ENCODE peak calls at places on chromosomes 6 and 20, in four cellular contexts. O is suprapubic skin, Y is AG09319, A is NCI-H1417. E is an unnamed sample.

GRCh38 chr20:62860391-62860923 is 1.2 kb downstream of the TCFL5 start:
- DNase-seq in O (no peak), Y (no peak), A (peak; percentile 67), E (no peak)

GRCh38 chr20:19314619-19315018 is 102.2 kb downstream of the SLC24A3 start:
- DNase-seq in O (no peak), Y (no peak), A (no peak), E (no peak)

GRCh38 chr20:20888273-20888656 is 175.8 kb upstream of the RALGAPA2 start:
- DNase-seq in O (no peak), Y (no peak), A (no peak), E (no peak)

GRCh38 chr6:38136547-38136946 is 317.0 kb downstream of the ZFAND3 start:
- DNase-seq in O (no peak), Y (no peak), A (peak; percentile 23), E (no peak)

GRCh38 chr6:106608080-106608668 is 21.1 kb downstream of the RTN4IP1 start:
- DNase-seq in O (no peak), Y (no peak), A (peak; percentile 80), E (peak; percentile 51)

GRCh38 chr6:114432380-114432779 is 89.6 kb upstream of the HS3ST5 start:
- DNase-seq in O (no peak), Y (no peak), A (peak; percentile 67), E (no peak)

GRCh38 chr20:38153011-38153329 is 12.1 kb downstream of the TGM2 start:
- DNase-seq in O (no peak), Y (no peak), A (no peak), E (no peak)

GRCh38 chr6:56953597-56954388 is 1.1 kb upstream of the BEND6 start:
- DNase-seq in O (no peak), Y (no peak), A (peak; percentile 55), E (peak; percentile 29)

GRCh38 chr20:37352611-37352980 is 6.7 kb downstream of the SRC start:
- DNase-seq in O (no peak), Y (no peak), A (no peak), E (no peak)

GRCh38 chr6:169251371-169251802 is 2.3 kb downstream of the THBS2 start:
- DNase-seq in O (peak; percentile 49), Y (no peak), A (no peak), E (no peak)

GRCh38 chr20:38645980-38646858 is 44.6 kb downstream of the ARHGAP40 start:
- DNase-seq in O (peak; percentile 85), Y (peak; percentile 12), A (peak; percentile 88), E (peak; percentile 92)

GRCh38 chr6:86856937-86857563 is 80.3 kb upstream of the HTR1E start:
- DNase-seq in O (no peak), Y (no peak), A (peak; percentile 79), E (peak; percentile 13)

GRCh38 chr6:151087861-151088598 is 151.7 kb upstream of the AKAP12 start:
- DNase-seq in O (no peak), Y (peak; percentile 58), A (no peak), E (no peak)

GRCh38 chr20:23456873-23457272 is 4.2 kb upstream of the CST11 start:
- DNase-seq in O (no peak), Y (no peak), A (no peak), E (no peak)

GRCh38 chr6:116979560-116979959 is 102.5 kb downstream of the RFX6 start:
- DNase-seq in O (no peak), Y (no peak), A (no peak), E (no peak)

GRCh38 chr20:4134861-4135379 is 119.6 kb upstream of the RNF24 start:
- DNase-seq in O (no peak), Y (no peak), A (no peak), E (no peak)

GRCh38 chr20:48204499-48204898 is 419.2 kb upstream of the SULF2 start:
- DNase-seq in O (no peak), Y (no peak), A (no peak), E (no peak)

GRCh38 chr20:61990484-61990883 is 75.2 kb downstream of the TAF4 start:
- DNase-seq in O (no peak), Y (no peak), A (no peak), E (no peak)

GRCh38 chr6:166307981-166308768 is at the start of gene PRR18:
- DNase-seq in O (no peak), Y (no peak), A (peak; percentile 77), E (peak; percentile 39)

GRCh38 chr6:116267879-116268588 is 11.7 kb downstream of the TSPYL1 start:
- DNase-seq in O (no peak), Y (no peak), A (no peak), E (no peak)

GRCh38 chr20:34472246-34472925 is 43.8 kb upstream of the DYNLRB1 start:
- DNase-seq in O (no peak), Y (peak; percentile 52), A (no peak), E (no peak)

GRCh38 chr20:59676126-59676876 is 72.0 kb downstream of the PHACTR3 start:
- DNase-seq in O (no peak), Y (no peak), A (no peak), E (no peak)

GRCh38 chr6:104625536-104625935 is 234.2 kb downstream of the HACE1 start:
- DNase-seq in O (no peak), Y (no peak), A (no peak), E (no peak)

GRCh38 chr6:84392292-84392691 is 164.8 kb upstream of the CEP162 start:
- DNase-seq in O (no peak), Y (peak; percentile 5), A (no peak), E (no peak)

GRCh38 chr20:40986774-40987173 is 41.8 kb upstream of the TOP1 start:
- DNase-seq in O (no peak), Y (no peak), A (no peak), E (no peak)

GRCh38 chr6:150068173-150068785 is 642 bp downstream of the ULBP3 start:
- DNase-seq in O (no peak), Y (no peak), A (peak; percentile 56), E (no peak)

GRCh38 chr6:161748535-161749386 is 474.9 kb upstream of the AGPAT4 start:
- DNase-seq in O (no peak), Y (no peak), A (peak; percentile 30), E (no peak)

GRCh38 chr6:120826253-120826652 is 508.0 kb downstream of the TBC1D32 start:
- DNase-seq in O (no peak), Y (no peak), A (peak; percentile 61), E (no peak)

GRCh38 chr6:167795874-167796667 is 30.6 kb upstream of the AFDN start:
- DNase-seq in O (no peak), Y (no peak), A (peak; percentile 83), E (no peak)

GRCh38 chr6:94377835-94378234 is 958.5 kb upstream of the EPHA7 start:
- DNase-seq in O (no peak), Y (no peak), A (no peak), E (no peak)

GRCh38 chr20:10667560-10668167 is 6.1 kb downstream of the JAG1 start:
- DNase-seq in O (no peak), Y (no peak), A (peak; percentile 39), E (no peak)

GRCh38 chr6:80438728-80439127 is 332.3 kb downstream of the BCKDHB start:
- DNase-seq in O (no peak), Y (no peak), A (no peak), E (no peak)

GRCh38 chr6:26251354-26252081 is 113.5 kb upstream of the BTN3A2 start:
- DNase-seq in O (no peak), Y (peak; percentile 67), A (peak; percentile 96), E (peak; percentile 76)

GRCh38 chr20:58875541-58876134 is 23.1 kb downstream of the GNAS start:
- DNase-seq in O (no peak), Y (no peak), A (no peak), E (no peak)